ENCODE peak calls at places on chromosome 11, in ten cellular contexts. O is T-helper 1 cell; W is left ventricle myocardium inferior; Q is HS-5; T is DMS79 treated with DMSO at 0.1 percent for 48 hours; S is WTC11; Y is AG08396; K is HTR-8/SVneo; R is mesenteric fat pad; J is stimulated activated CD4-positive, alpha-beta T cell treated with anti-CD3 and anti-CD28 coated beads, Interleukin-15, amount 100 ng/mL, for 1 hour. H is an unnamed sample.

GRCh38 chr11:14137282-14137681 is 174.8 kb downstream of the SPON1 start:
- DNase-seq in Y (no peak), Q (no peak), T (no peak), J (no peak), S (no peak), K (no peak), R (no peak), W (no peak), O (no peak), H (no peak)

GRCh38 chr11:18588297-18589252 is at the start of gene UEVLD:
- DNase-seq in Q (peak; percentile 61), W (peak; percentile 91), Y (peak; percentile 94), J (peak; percentile 49), K (peak; percentile 95), T (peak; percentile 80), S (peak; percentile 87), O (peak; percentile 54), R (peak; percentile 95), H (peak; percentile 22)

GRCh38 chr11:132588366-132588765 is 943.9 kb downstream of the OPCML start:
- DNase-seq in O (no peak), T (no peak), S (no peak), W (no peak), Q (peak; percentile 5), K (no peak), R (no peak), J (no peak), Y (peak; percentile 7), H (no peak)

GRCh38 chr11:57567512-57568329 is at the start of gene UBE2L6:
- DNase-seq in O (peak; percentile 80), Y (peak; percentile 89), T (peak; percentile 55), S (peak; percentile 91), W (peak; percentile 83), K (peak; percentile 50), Q (peak; percentile 3), R (peak; percentile 94), J (peak; percentile 40), H (no peak)

GRCh38 chr11:18312012-18312411 is 9.9 kb downstream of the HPS5 start:
- DNase-seq in J (no peak), K (no peak), Q (no peak), W (no peak), R (no peak), Y (no peak), T (no peak), S (no peak), O (no peak), H (no peak)

GRCh38 chr11:77001524-77001923 is 32.7 kb upstream of the B3GNT6 start:
- DNase-seq in W (no peak), O (no peak), J (no peak), K (no peak), T (no peak), S (no peak), R (no peak), Q (no peak), Y (no peak), H (no peak)

GRCh38 chr11:2791139-2791520 is 91.3 kb upstream of the KCNQ1OT1 start:
- DNase-seq in S (peak; percentile 10), T (no peak), R (peak; percentile 89), Y (no peak), O (no peak), J (no peak), K (no peak), W (peak; percentile 15), Q (no peak), H (no peak)

GRCh38 chr11:69369210-69369609 is 75.3 kb downstream of the MYEOV start:
- DNase-seq in W (no peak), J (no peak), Y (no peak), O (no peak), Q (no peak), T (no peak), K (no peak), R (no peak), S (no peak), H (no peak)

GRCh38 chr11:122673706-122674105 is 18.2 kb downstream of the UBASH3B start:
- DNase-seq in Y (no peak), T (peak; percentile 28), W (no peak), Q (no peak), J (no peak), S (no peak), K (peak; percentile 47), O (no peak), R (no peak), H (peak; percentile 66)

GRCh38 chr11:109733245-109733644 is 311.3 kb downstream of the C11orf87 start:
- DNase-seq in R (no peak), Q (no peak), W (no peak), T (no peak), Y (no peak), O (no peak), K (peak; percentile 47), J (no peak), S (no peak), H (no peak)

GRCh38 chr11:13772223-13773046 is 104.0 kb downstream of the FAR1 start:
- DNase-seq in K (peak; percentile 28), Y (peak; percentile 25), T (peak; percentile 82), Q (peak; percentile 43), R (no peak), W (no peak), S (no peak), O (peak; percentile 7), J (no peak), H (peak; percentile 4)

GRCh38 chr11:123543796-123544195 is 110.6 kb downstream of the SCN3B start:
- DNase-seq in W (no peak), R (no peak), O (no peak), Q (peak; percentile 60), S (no peak), T (peak; percentile 24), Y (peak; percentile 51), J (no peak), K (no peak), H (no peak)

GRCh38 chr11:94020777-94021615 is at the start of gene HEPHL1:
- DNase-seq in J (no peak), Y (no peak), S (peak; percentile 29), R (no peak), Q (peak; percentile 28), K (no peak), T (no peak), O (no peak), W (no peak), H (no peak)

GRCh38 chr11:102495161-102496042 is 35.1 kb downstream of the MMP7 start:
- DNase-seq in W (no peak), K (peak; percentile 79), O (peak; percentile 19), R (no peak), Y (peak; percentile 58), J (no peak), Q (peak; percentile 95), S (peak; percentile 44), T (peak; percentile 83), H (peak; percentile 88)

GRCh38 chr11:108364159-108364558 is 103.2 kb downstream of the C11orf65 start:
- DNase-seq in T (no peak), J (no peak), K (no peak), O (no peak), Q (no peak), Y (peak; percentile 26), R (no peak), W (no peak), S (no peak), H (no peak)

GRCh38 chr11:35165416-35166368 is 26.7 kb downstream of the CD44 start:
- DNase-seq in Q (peak; percentile 75), R (no peak), J (peak; percentile 66), S (no peak), W (no peak), T (no peak), K (no peak), O (peak; percentile 81), Y (no peak), H (no peak)

GRCh38 chr11:92347404-92347803 is 122.8 kb downstream of the FAT3 start:
- DNase-seq in W (no peak), Q (no peak), Y (no peak), J (no peak), S (no peak), R (no peak), T (no peak), O (no peak), K (no peak), H (no peak)

GRCh38 chr11:8773125-8773524 is 90.5 kb downstream of the RPL27A start:
- DNase-seq in R (no peak), Y (no peak), J (no peak), O (no peak), S (no peak), Q (no peak), K (no peak), T (no peak), W (no peak), H (no peak)

GRCh38 chr11:61392991-61393595 is 706 bp downstream of the TMEM216 start:
- DNase-seq in S (no peak), J (no peak), O (no peak), W (no peak), Y (no peak), R (no peak), Q (no peak), K (peak; percentile 35), T (peak; percentile 26), H (peak; percentile 5)

GRCh38 chr11:118051611-118052461 is 25.0 kb upstream of the TMPRSS4 start:
- DNase-seq in S (no peak), Q (no peak), W (no peak), J (peak; percentile 48), K (no peak), O (peak; percentile 61), T (no peak), Y (no peak), R (peak; percentile 47), H (no peak)

GRCh38 chr11:125692887-125693286 is 12.2 kb upstream of the ACRV1 start:
- DNase-seq in Q (no peak), O (no peak), T (no peak), W (no peak), J (no peak), R (no peak), Y (no peak), K (no peak), S (no peak), H (no peak)

GRCh38 chr11:114348200-114349191 is 51.8 kb downstream of the C11orf71 start:
- DNase-seq in Q (no peak), R (no peak), W (no peak), S (peak; percentile 34), T (no peak), K (no peak), O (no peak), J (no peak), Y (peak; percentile 22), H (peak; percentile 44)

GRCh38 chr11:127332896-127333295 is 332.3 kb upstream of the KIRREL3 start:
- DNase-seq in Q (no peak), J (no peak), O (no peak), Y (no peak), S (no peak), T (no peak), R (no peak), K (no peak), W (no peak), H (no peak)

GRCh38 chr11:128354476-128354875 is 232.9 kb downstream of the ETS1 start:
- DNase-seq in J (no peak), K (no peak), Y (no peak), R (no peak), S (no peak), W (no peak), O (no peak), Q (no peak), T (no peak), H (no peak)

GRCh38 chr11:116471608-116472007 is 301.2 kb downstream of the BUD13 start:
- DNase-seq in S (no peak), W (no peak), K (no peak), O (no peak), Y (no peak), Q (peak; percentile 57), J (no peak), T (no peak), R (no peak), H (no peak)

GRCh38 chr11:61791737-61792309 is 576 bp downstream of the TMEM258 start:
- DNase-seq in R (no peak), W (peak; percentile 32), J (no peak), O (no peak), Y (peak; percentile 89), Q (peak; percentile 72), T (peak; percentile 71), S (peak; percentile 35), K (peak; percentile 71), H (no peak)

GRCh38 chr11:85316967-85317366 is 310.2 kb downstream of the DLG2 start:
- DNase-seq in S (no peak), W (no peak), Q (no peak), O (no peak), T (no peak), J (no peak), R (no peak), K (no peak), Y (no peak), H (peak; percentile 57)

GRCh38 chr11:2074266-2074825 is 64.8 kb downstream of the IGF2 start:
- DNase-seq in W (no peak), Y (no peak), J (no peak), Q (no peak), T (no peak), R (no peak), O (no peak), S (peak; percentile 60), K (no peak), H (no peak)